ENCODE peak calls at places on chromosome 18, in eight cellular contexts. One of them, this sample, is unnamed.

GRCh38 chr18:49650426-49650891 is 88.6 kb downstream of the LIPG start:
- DNase-seq in heart right ventricle: no peak
- DNase-seq in transverse colon: no peak
- DNase-seq in HCT116: no peak
- DNase-seq in fibroblast of the aortic adventitia: peak
- DNase-seq in epithelial cell of esophagus: peak
- DNase-seq in mesothelial cell of epicardium: no peak
- DNase-seq in body of pancreas: no peak
- DNase-seq in this sample: no peak

GRCh38 chr18:58535340-58536186 is 93.3 kb downstream of the ALPK2 start:
- DNase-seq in heart right ventricle: no peak
- DNase-seq in HCT116: no peak
- DNase-seq in body of pancreas: no peak
- DNase-seq in fibroblast of the aortic adventitia: peak
- DNase-seq in transverse colon: no peak
- DNase-seq in epithelial cell of esophagus: no peak
- DNase-seq in mesothelial cell of epicardium: no peak
- DNase-seq in this sample: peak

GRCh38 chr18:79156330-79156729 is 87.1 kb downstream of the ATP9B start:
- DNase-seq in mesothelial cell of epicardium: no peak
- DNase-seq in heart right ventricle: no peak
- DNase-seq in fibroblast of the aortic adventitia: no peak
- DNase-seq in HCT116: no peak
- DNase-seq in epithelial cell of esophagus: no peak
- DNase-seq in body of pancreas: no peak
- DNase-seq in transverse colon: peak
- DNase-seq in this sample: no peak

GRCh38 chr18:9743200-9744016 is 35.3 kb downstream of the RAB31 start:
- DNase-seq in mesothelial cell of epicardium: no peak
- DNase-seq in heart right ventricle: no peak
- DNase-seq in body of pancreas: no peak
- DNase-seq in epithelial cell of esophagus: peak
- DNase-seq in fibroblast of the aortic adventitia: peak
- DNase-seq in transverse colon: no peak
- DNase-seq in HCT116: peak
- DNase-seq in this sample: no peak

GRCh38 chr18:73136134-73136533 is 268.3 kb upstream of the NETO1 start:
- DNase-seq in mesothelial cell of epicardium: no peak
- DNase-seq in HCT116: no peak
- DNase-seq in fibroblast of the aortic adventitia: peak
- DNase-seq in heart right ventricle: no peak
- DNase-seq in epithelial cell of esophagus: peak
- DNase-seq in body of pancreas: no peak
- DNase-seq in transverse colon: no peak
- DNase-seq in this sample: no peak

GRCh38 chr18:55416791-55417190 is 171.2 kb downstream of the TCF4 start:
- DNase-seq in epithelial cell of esophagus: no peak
- DNase-seq in heart right ventricle: no peak
- DNase-seq in fibroblast of the aortic adventitia: no peak
- DNase-seq in transverse colon: no peak
- DNase-seq in mesothelial cell of epicardium: no peak
- DNase-seq in HCT116: no peak
- DNase-seq in body of pancreas: no peak
- DNase-seq in this sample: no peak

GRCh38 chr18:64720781-64721464 is 572.0 kb upstream of the LINC00305 start:
- DNase-seq in transverse colon: peak
- DNase-seq in epithelial cell of esophagus: no peak
- DNase-seq in body of pancreas: peak
- DNase-seq in heart right ventricle: no peak
- DNase-seq in mesothelial cell of epicardium: no peak
- DNase-seq in fibroblast of the aortic adventitia: no peak
- DNase-seq in HCT116: no peak
- DNase-seq in this sample: no peak

GRCh38 chr18:62523631-62524442 is 1.0 kb downstream of the ZCCHC2 start:
- DNase-seq in fibroblast of the aortic adventitia: peak
- DNase-seq in body of pancreas: peak
- DNase-seq in HCT116: no peak
- DNase-seq in transverse colon: peak
- DNase-seq in heart right ventricle: peak
- DNase-seq in epithelial cell of esophagus: peak
- DNase-seq in mesothelial cell of epicardium: peak
- DNase-seq in this sample: peak

GRCh38 chr18:3297025-3297984 is 35.4 kb downstream of the MYL12B start:
- DNase-seq in epithelial cell of esophagus: peak
- DNase-seq in transverse colon: peak
- DNase-seq in HCT116: peak
- DNase-seq in fibroblast of the aortic adventitia: peak
- DNase-seq in heart right ventricle: peak
- DNase-seq in body of pancreas: peak
- DNase-seq in mesothelial cell of epicardium: peak
- DNase-seq in this sample: peak

DNA sequence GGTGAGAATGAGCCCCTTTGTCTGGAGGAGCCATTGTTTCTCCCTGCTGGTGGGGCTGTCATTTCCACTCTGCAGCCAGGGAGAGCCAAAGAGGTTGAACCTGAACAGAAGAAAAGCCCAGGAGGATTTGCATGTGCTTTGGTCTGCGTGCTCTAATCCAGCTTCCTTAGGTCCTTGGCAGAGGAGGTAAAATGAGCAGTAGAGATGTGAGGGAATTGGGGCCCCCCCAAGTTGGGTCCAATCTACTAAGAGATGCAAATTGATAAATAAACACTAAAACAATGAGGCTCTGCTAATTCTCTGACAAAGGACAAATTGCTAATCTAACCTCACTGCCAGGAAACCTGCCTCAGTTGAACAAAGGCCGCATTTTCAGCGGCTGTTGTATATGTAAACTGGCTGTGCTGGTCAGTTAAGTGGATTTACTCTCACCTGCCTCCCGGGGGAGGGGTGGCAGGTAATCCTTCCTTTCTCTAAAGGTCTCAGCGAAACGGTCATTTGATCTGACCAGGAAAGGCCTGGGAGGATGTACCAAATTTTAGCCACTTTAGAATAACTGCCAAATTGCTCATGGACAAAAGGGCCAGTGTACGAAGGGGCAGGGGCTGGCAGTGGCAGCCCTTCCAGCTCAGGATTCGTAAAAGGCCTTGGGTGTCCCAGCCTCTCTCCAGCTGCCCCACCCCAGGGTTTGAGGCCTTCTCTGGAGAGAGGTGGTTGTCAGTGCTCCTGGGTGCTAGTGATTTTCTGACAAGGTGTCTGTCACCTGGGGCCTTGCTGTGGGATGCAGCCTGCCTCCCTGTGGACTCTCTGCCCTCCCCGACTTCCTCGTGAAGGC is 193.6 kb downstream of the MIB1 start:
- DNase-seq in HCT116: no peak
- DNase-seq in mesothelial cell of epicardium: no peak
- DNase-seq in body of pancreas: no peak
- DNase-seq in epithelial cell of esophagus: no peak
- DNase-seq in transverse colon: no peak
- DNase-seq in fibroblast of the aortic adventitia: no peak
- DNase-seq in heart right ventricle: no peak
- DNase-seq in this sample: no peak
- TF ChIP-seq CTCF in HCT116: no peak
- TF ChIP-seq CTCF in mesothelial cell of epicardium: no peak
- TF ChIP-seq CTCF in body of pancreas: no peak
- TF ChIP-seq CTCF in epithelial cell of esophagus: no peak
- TF ChIP-seq CTCF in transverse colon: no peak
- TF ChIP-seq CTCF in fibroblast of the aortic adventitia: no peak
- TF ChIP-seq CTCF in heart right ventricle: no peak
- TF ChIP-seq CTCF in this sample: no peak

GRCh38 chr18:66754335-66754734 is 150.4 kb upstream of the CDH19 start:
- DNase-seq in body of pancreas: no peak
- DNase-seq in transverse colon: no peak
- DNase-seq in HCT116: no peak
- DNase-seq in fibroblast of the aortic adventitia: no peak
- DNase-seq in heart right ventricle: no peak
- DNase-seq in epithelial cell of esophagus: peak
- DNase-seq in mesothelial cell of epicardium: no peak
- DNase-seq in this sample: no peak

GRCh38 chr18:66749475-66750035 is 145.7 kb upstream of the CDH19 start:
- DNase-seq in heart right ventricle: no peak
- DNase-seq in mesothelial cell of epicardium: no peak
- DNase-seq in transverse colon: no peak
- DNase-seq in fibroblast of the aortic adventitia: no peak
- DNase-seq in body of pancreas: no peak
- DNase-seq in HCT116: no peak
- DNase-seq in epithelial cell of esophagus: no peak
- DNase-seq in this sample: no peak

GRCh38 chr18:66752733-66753132 is 148.8 kb upstream of the CDH19 start:
- DNase-seq in fibroblast of the aortic adventitia: no peak
- DNase-seq in mesothelial cell of epicardium: no peak
- DNase-seq in epithelial cell of esophagus: peak
- DNase-seq in body of pancreas: peak
- DNase-seq in transverse colon: no peak
- DNase-seq in HCT116: no peak
- DNase-seq in heart right ventricle: no peak
- DNase-seq in this sample: no peak

DNA sequence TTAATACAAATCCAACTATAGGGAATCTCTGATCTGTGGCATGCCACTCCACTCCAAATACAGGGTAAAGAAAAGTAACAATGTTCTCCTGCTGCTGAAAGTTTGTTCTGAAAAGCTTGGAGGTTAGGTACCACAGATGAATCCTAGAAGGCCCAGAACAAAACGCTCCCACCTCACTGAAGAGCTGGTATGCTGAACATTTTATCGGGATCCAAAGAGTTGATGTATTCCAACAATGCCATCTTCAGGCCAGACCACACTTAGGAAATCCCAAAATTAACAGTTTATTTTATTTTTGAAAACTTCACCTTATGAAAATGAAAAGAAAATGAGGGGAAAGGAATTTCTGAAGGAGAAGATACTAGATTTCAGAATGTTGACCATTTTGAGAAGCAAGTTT is 145.1 kb upstream of the CDH19 start:
- DNase-seq in HCT116: no peak
- DNase-seq in heart right ventricle: no peak
- DNase-seq in mesothelial cell of epicardium: no peak
- DNase-seq in transverse colon: no peak
- DNase-seq in fibroblast of the aortic adventitia: no peak
- DNase-seq in epithelial cell of esophagus: peak
- DNase-seq in body of pancreas: no peak
- DNase-seq in this sample: no peak
- TF ChIP-seq CTCF in HCT116: no peak
- TF ChIP-seq CTCF in heart right ventricle: peak
- TF ChIP-seq CTCF in mesothelial cell of epicardium: no peak
- TF ChIP-seq CTCF in transverse colon: peak
- TF ChIP-seq CTCF in fibroblast of the aortic adventitia: no peak
- TF ChIP-seq CTCF in epithelial cell of esophagus: peak
- TF ChIP-seq CTCF in body of pancreas: peak
- TF ChIP-seq CTCF in this sample: no peak

DNA sequence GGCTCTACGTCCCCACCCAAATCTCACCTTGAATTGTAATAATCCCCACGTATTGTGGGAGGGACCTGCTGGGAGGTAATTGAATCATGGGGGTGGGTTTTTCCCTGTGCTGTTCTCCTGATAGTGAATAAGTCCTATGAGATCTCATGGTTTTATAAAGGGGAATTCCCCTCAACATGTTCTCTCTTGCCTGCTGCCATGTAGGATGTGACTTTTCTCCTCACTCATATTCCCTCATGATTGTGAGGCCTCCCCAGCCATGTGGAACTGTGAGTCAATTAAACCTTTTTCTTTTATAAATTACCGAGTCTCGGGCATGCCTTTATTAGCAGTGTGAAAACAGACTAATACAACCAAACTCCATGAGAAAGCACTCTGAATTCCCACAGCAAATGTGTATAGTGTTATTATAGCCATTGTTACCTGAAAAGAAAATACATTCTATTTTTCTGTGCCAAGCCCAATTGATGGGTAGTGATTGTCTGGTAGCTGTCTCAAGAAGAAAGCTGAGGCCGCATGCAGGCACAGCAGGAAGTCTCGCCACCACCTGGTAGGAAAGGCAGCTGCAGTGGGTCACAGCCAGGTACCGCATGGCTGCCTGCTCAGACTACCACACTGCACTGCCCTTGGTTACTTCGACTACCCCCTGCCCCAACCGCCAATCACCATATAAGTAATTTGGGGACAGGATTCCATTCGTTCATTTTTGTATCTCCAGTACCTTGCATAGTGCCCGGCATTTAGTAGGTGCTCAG is 10.3 kb upstream of the ZBTB7C start:
- DNase-seq in HCT116: no peak
- DNase-seq in heart right ventricle: no peak
- DNase-seq in transverse colon: no peak
- DNase-seq in mesothelial cell of epicardium: no peak
- DNase-seq in fibroblast of the aortic adventitia: no peak
- DNase-seq in body of pancreas: no peak
- DNase-seq in epithelial cell of esophagus: peak
- DNase-seq in this sample: no peak
- TF ChIP-seq CTCF in HCT116: peak
- TF ChIP-seq CTCF in heart right ventricle: no peak
- TF ChIP-seq CTCF in transverse colon: no peak
- TF ChIP-seq CTCF in mesothelial cell of epicardium: no peak
- TF ChIP-seq CTCF in fibroblast of the aortic adventitia: no peak
- TF ChIP-seq CTCF in body of pancreas: no peak
- TF ChIP-seq CTCF in epithelial cell of esophagus: no peak
- TF ChIP-seq CTCF in this sample: peak

GRCh38 chr18:8367217-8367988 is 241.8 kb upstream of the RAB12 start:
- DNase-seq in fibroblast of the aortic adventitia: no peak
- DNase-seq in heart right ventricle: peak
- DNase-seq in body of pancreas: peak
- DNase-seq in epithelial cell of esophagus: peak
- DNase-seq in HCT116: peak
- DNase-seq in mesothelial cell of epicardium: peak
- DNase-seq in transverse colon: peak
- DNase-seq in this sample: peak
- TF ChIP-seq CTCF in fibroblast of the aortic adventitia: peak
- TF ChIP-seq CTCF in heart right ventricle: peak
- TF ChIP-seq CTCF in body of pancreas: peak
- TF ChIP-seq CTCF in epithelial cell of esophagus: peak
- TF ChIP-seq CTCF in HCT116: peak
- TF ChIP-seq CTCF in mesothelial cell of epicardium: peak
- TF ChIP-seq CTCF in transverse colon: peak
- TF ChIP-seq CTCF in this sample: peak

DNA sequence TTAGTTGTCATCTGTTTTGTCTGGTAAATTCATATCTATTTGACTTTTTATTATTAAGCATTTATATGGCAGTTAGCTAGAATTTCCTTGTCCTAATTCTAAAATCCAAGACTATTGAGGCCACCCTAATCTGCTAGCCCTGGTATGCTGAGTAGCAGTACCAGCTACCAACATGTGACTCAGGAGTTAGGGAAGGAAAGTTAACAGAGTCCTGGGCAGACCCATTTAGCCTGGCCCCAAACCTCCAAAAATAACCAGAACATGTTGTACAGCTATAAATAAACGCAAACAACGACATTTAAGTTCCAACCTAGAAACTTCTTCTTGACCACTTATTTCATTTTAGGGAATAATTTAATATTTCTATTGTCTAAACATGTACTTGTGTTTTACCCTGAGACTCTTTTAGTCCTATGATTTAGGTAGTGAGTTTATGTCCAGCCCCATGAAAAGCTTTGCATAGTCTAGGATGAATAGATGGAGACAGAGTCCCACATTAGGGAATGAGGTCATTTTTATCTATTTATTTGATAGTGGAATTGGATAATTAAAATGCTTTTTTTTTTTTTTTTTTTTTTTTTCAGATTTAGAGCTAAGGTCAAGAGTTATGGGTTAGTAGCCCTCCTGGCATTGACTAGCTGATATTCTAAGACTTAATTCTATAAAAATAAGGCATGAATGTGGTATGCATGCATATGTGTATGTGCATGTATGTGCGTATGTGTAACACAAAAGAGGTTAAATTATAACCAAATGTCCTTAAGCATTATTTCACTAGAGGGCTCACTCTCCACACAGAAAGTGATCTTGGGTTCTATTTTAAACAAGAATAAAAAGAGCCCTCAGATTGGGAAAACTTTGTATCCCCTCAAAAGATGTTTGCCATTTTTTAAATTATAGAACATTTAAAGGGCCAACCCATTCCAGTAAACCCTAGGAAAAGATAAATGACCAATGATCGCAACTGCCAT is 160.0 kb upstream of the MAPRE2 start:
- DNase-seq in fibroblast of the aortic adventitia: peak
- DNase-seq in HCT116: no peak
- DNase-seq in body of pancreas: no peak
- DNase-seq in heart right ventricle: no peak
- DNase-seq in mesothelial cell of epicardium: no peak
- DNase-seq in epithelial cell of esophagus: no peak
- DNase-seq in transverse colon: no peak
- DNase-seq in this sample: no peak
- TF ChIP-seq CTCF in fibroblast of the aortic adventitia: peak
- TF ChIP-seq CTCF in HCT116: peak
- TF ChIP-seq CTCF in body of pancreas: peak
- TF ChIP-seq CTCF in heart right ventricle: peak
- TF ChIP-seq CTCF in mesothelial cell of epicardium: no peak
- TF ChIP-seq CTCF in epithelial cell of esophagus: no peak
- TF ChIP-seq CTCF in transverse colon: no peak
- TF ChIP-seq CTCF in this sample: no peak

This sample was measured in GM06990.